ENCODE peak calls at places on chromosomes 1 and 21, in four cellular contexts. One of them, this sample, is unnamed.

GRCh38 chr1:155019377-155020245 is 14.0 kb downstream of the DCST2 start:
- DNase-seq in AG04450: no peak
- DNase-seq in RWPE1: no peak
- DNase-seq in suprapubic skin: no peak
- DNase-seq in this sample: no peak

GRCh38 chr21:39452965-39453332 is 1.2 kb downstream of the SH3BGR start:
- DNase-seq in AG04450: no peak
- DNase-seq in RWPE1: no peak
- DNase-seq in suprapubic skin: no peak
- DNase-seq in this sample: no peak

GRCh38 chr1:152228831-152229230 is 4.8 kb upstream of the HRNR start:
- DNase-seq in AG04450: no peak
- DNase-seq in RWPE1: peak
- DNase-seq in suprapubic skin: no peak
- DNase-seq in this sample: no peak

GRCh38 chr21:32611471-32611997 is 643 bp downstream of the CFAP298 start:
- DNase-seq in AG04450: no peak
- DNase-seq in RWPE1: peak
- DNase-seq in suprapubic skin: no peak
- DNase-seq in this sample: peak

GRCh38 chr1:39268906-39269305 is 64.4 kb downstream of the MACF1 start:
- DNase-seq in AG04450: no peak
- DNase-seq in RWPE1: no peak
- DNase-seq in suprapubic skin: no peak
- DNase-seq in this sample: no peak

GRCh38 chr1:78645728-78646127 is 3.9 kb upstream of the IFI44 start:
- DNase-seq in AG04450: no peak
- DNase-seq in RWPE1: no peak
- DNase-seq in suprapubic skin: no peak
- DNase-seq in this sample: peak

GRCh38 chr1:23039308-23039826 is 20.1 kb downstream of the KDM1A start:
- DNase-seq in AG04450: no peak
- DNase-seq in RWPE1: no peak
- DNase-seq in suprapubic skin: no peak
- DNase-seq in this sample: peak

GRCh38 chr1:177928194-177928593 is 41.7 kb downstream of the SEC16B start:
- DNase-seq in AG04450: no peak
- DNase-seq in RWPE1: no peak
- DNase-seq in suprapubic skin: no peak
- DNase-seq in this sample: peak

DNA sequence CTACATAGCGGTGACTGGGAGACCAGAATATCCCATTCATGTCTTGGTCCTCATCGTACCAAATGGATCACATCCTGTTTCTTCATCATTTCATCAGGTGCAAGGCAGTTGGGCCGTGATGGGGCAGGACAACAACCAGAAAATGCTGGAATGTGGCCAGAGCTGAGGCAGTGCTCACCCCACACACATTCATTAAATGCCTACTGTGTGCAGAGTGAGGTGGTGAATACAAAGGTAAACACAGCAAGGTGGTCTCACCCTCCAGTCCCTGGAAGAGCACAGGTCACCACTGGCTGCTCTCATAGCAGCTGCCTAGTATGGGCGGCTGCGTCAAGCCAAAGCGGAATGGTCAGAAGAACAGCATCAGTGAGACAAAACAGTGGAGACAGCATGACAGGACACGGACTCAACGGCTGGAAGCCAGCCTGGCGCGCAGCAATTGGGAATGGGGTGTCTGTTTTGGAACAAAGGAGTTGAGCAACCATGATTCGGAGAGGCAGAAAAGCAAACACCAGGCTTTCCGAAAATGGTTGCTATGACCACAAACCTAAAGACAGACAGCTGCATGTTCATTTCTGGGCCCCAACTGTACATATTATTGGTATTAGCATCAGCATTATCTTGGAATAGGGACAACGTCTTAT is 5.6 kb upstream of the ADAMTSL4 start:
- DNase-seq in AG04450: no peak
- DNase-seq in RWPE1: no peak
- DNase-seq in suprapubic skin: peak
- DNase-seq in this sample: no peak
- H3K27ac ChIP-seq in AG04450: no peak
- H3K27ac ChIP-seq in RWPE1: peak
- H3K27ac ChIP-seq in suprapubic skin: peak
- H3K27ac ChIP-seq in this sample: no peak

GRCh38 chr1:59565611-59566410 is 248.9 kb upstream of the HOOK1 start:
- DNase-seq in AG04450: peak
- DNase-seq in RWPE1: no peak
- DNase-seq in suprapubic skin: no peak
- DNase-seq in this sample: no peak
- H3K27ac ChIP-seq in AG04450: peak
- H3K27ac ChIP-seq in RWPE1: no peak
- H3K27ac ChIP-seq in suprapubic skin: peak
- H3K27ac ChIP-seq in this sample: no peak

GRCh38 chr1:66326867-66327266 is 207.1 kb upstream of the SGIP1 start:
- DNase-seq in AG04450: no peak
- DNase-seq in RWPE1: no peak
- DNase-seq in suprapubic skin: no peak
- DNase-seq in this sample: no peak

GRCh38 chr1:66330711-66331110 is 203.2 kb upstream of the SGIP1 start:
- DNase-seq in AG04450: peak
- DNase-seq in RWPE1: no peak
- DNase-seq in suprapubic skin: no peak
- DNase-seq in this sample: no peak

GRCh38 chr1:66323958-66324357 is 210.0 kb upstream of the SGIP1 start:
- DNase-seq in AG04450: no peak
- DNase-seq in RWPE1: no peak
- DNase-seq in suprapubic skin: no peak
- DNase-seq in this sample: no peak

GRCh38 chr1:66327582-66327981 is 206.4 kb upstream of the SGIP1 start:
- DNase-seq in AG04450: no peak
- DNase-seq in RWPE1: no peak
- DNase-seq in suprapubic skin: no peak
- DNase-seq in this sample: no peak

DNA sequence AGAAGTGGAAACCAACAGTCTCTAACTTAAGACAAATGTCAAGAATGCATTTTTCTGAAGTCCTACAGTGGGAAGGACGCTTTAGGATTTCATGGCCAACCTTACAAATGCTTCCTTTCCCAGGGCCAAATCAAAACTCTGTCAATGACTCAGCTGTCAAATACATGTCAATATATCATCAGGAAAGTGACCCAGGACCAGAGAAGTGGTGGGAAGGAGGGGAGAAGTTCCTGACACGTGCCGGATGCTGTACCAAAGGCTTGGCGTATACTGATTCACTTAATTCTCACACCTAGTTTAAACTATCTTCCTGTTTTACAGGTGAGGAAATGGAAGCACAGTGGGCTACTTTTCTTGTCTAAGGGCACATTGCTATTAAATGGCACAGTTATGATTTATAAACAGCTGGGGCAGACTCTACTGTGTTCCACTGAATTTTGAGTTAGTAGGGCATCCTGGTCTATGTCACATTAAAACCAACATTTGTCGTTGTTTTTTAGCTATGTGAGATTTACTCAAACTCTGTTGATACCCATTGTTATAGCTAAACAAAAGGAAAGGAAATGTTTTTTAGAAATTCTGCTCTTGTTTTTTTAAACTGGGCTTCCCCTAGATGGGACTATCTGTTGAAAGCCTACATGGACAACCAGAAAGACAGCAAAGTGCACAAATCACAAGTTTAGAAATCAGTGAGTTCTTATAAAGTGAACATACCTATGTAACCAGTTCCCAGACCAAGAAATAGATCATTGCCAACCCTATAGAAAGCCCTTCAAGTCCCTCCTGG is 208.2 kb upstream of the SGIP1 start:
- DNase-seq in AG04450: no peak
- DNase-seq in RWPE1: no peak
- DNase-seq in suprapubic skin: no peak
- DNase-seq in this sample: peak
- H3K27ac ChIP-seq in AG04450: no peak
- H3K27ac ChIP-seq in RWPE1: no peak
- H3K27ac ChIP-seq in suprapubic skin: no peak
- H3K27ac ChIP-seq in this sample: no peak

GRCh38 chr21:44063151-44063912 is 43.9 kb upstream of the PWP2 start:
- DNase-seq in AG04450: no peak
- DNase-seq in RWPE1: no peak
- DNase-seq in suprapubic skin: peak
- DNase-seq in this sample: no peak
- H3K27ac ChIP-seq in AG04450: no peak
- H3K27ac ChIP-seq in RWPE1: peak
- H3K27ac ChIP-seq in suprapubic skin: no peak
- H3K27ac ChIP-seq in this sample: no peak